ENCODE peak calls at places on chromosome 2, in five cellular contexts. B is left lung, A is frontal cortex, K is HT-29, N is NT2/D1. H is an unnamed sample.

GRCh38 chr2:238439093-238439849 is 12.5 kb downstream of the ASB1 start:
- DNase-seq in B (no peak), A (no peak), K (peak), N (no peak), H (no peak)

GRCh38 chr2:196160101-196160500 is 11.3 kb downstream of the STK17B start:
- DNase-seq in B (no peak), A (no peak), K (peak), N (no peak), H (peak)

GRCh38 chr2:120814352-120814751 is 78.7 kb downstream of the GLI2 start:
- DNase-seq in B (peak), A (no peak), K (no peak), N (no peak), H (no peak)

GRCh38 chr2:196191541-196191940 is 20.2 kb upstream of the STK17B start:
- DNase-seq in B (no peak), A (no peak), K (no peak), N (no peak), H (no peak)

GRCh38 chr2:6054394-6054732 is 362.2 kb downstream of the SOX11 start:
- DNase-seq in B (no peak), A (no peak), K (no peak), N (no peak), H (no peak)

GRCh38 chr2:23745726-23746105 is 181.2 kb downstream of the ATAD2B start:
- DNase-seq in B (no peak), A (no peak), K (no peak), N (no peak), H (peak)

GRCh38 chr2:231795525-231796327 is 9.5 kb downstream of the COPS7B start:
- DNase-seq in B (no peak), A (no peak), K (peak), N (no peak), H (peak)

GRCh38 chr2:239669899-239670460 is 269.2 kb upstream of the HDAC4 start:
- DNase-seq in B (peak), A (no peak), K (no peak), N (no peak), H (no peak)

GRCh38 chr2:25618676-25619075 is 54.7 kb downstream of the DTNB start:
- DNase-seq in B (no peak), A (no peak), K (peak), N (no peak), H (peak)

GRCh38 chr2:47519147-47519537 is 116.2 kb downstream of the MSH2 start:
- DNase-seq in B (no peak), A (no peak), K (no peak), N (no peak), H (no peak)